ENCODE peak calls at places on chromosomes 12 and 14, in ten cellular contexts. N is psoas muscle; U is mammary epithelial cell; E is H9; Q is CD8-positive, alpha-beta T cell; T is thyroid gland; P is CD8-positive, alpha-beta memory T cell; H is WERI-Rb-1; Z is heart left ventricle; R is cardiac muscle cell. O is an unnamed sample.

GRCh38 chr12:123131879-123132402 is 18.9 kb downstream of the PITPNM2 start:
- DNase-seq in H (no peak), P (peak), Z (no peak), R (no peak), N (peak), E (no peak), T (peak), U (peak), Q (peak), O (no peak)

GRCh38 chr12:89919241-89919906 is 210.7 kb upstream of the ATP2B1 start:
- DNase-seq in N (peak), U (no peak), Q (no peak), E (no peak), T (no peak), R (no peak), P (no peak), H (no peak), Z (no peak), O (no peak)

GRCh38 chr14:34554540-34555250 is 15.2 kb upstream of the EAPP start:
- DNase-seq in R (no peak), P (no peak), U (peak), T (peak), H (peak), Q (no peak), E (no peak), N (no peak), Z (no peak), O (peak)

GRCh38 chr12:3195337-3195736 is 118.2 kb downstream of the TSPAN9 start:
- DNase-seq in T (no peak), N (no peak), H (no peak), U (no peak), E (no peak), Q (no peak), R (no peak), Z (no peak), P (no peak), O (no peak)

GRCh38 chr14:75088566-75089373 is 19.3 kb downstream of the ZC2HC1C start:
- DNase-seq in R (peak), U (peak), T (peak), P (peak), H (peak), E (peak), Z (peak), Q (no peak), N (no peak), O (peak)

GRCh38 chr12:94271351-94271750 is 123.0 kb downstream of the PLXNC1 start:
- DNase-seq in Z (no peak), T (no peak), E (no peak), U (no peak), P (no peak), Q (no peak), R (no peak), N (no peak), H (no peak), O (no peak)

GRCh38 chr12:25833657-25834056 is 124.8 kb upstream of the RASSF8 start:
- DNase-seq in E (no peak), U (no peak), Q (no peak), R (no peak), N (no peak), P (no peak), T (no peak), H (no peak), Z (no peak), O (no peak)

GRCh38 chr12:10211101-10211974 is 1.3 kb upstream of the GABARAPL1 start:
- DNase-seq in N (no peak), Q (no peak), U (no peak), R (no peak), H (no peak), Z (peak), E (no peak), P (no peak), T (peak), O (no peak)

GRCh38 chr12:53450936-53451335 is 966 bp upstream of the PCBP2 start:
- DNase-seq in Q (no peak), H (no peak), T (no peak), U (no peak), R (no peak), N (no peak), Z (no peak), E (no peak), P (no peak), O (no peak)

GRCh38 chr12:80269953-80270552 is 170.7 kb downstream of the OTOGL start:
- DNase-seq in T (no peak), U (peak), Q (no peak), E (no peak), R (peak), Z (peak), H (no peak), N (no peak), P (no peak), O (peak)

GRCh38 chr12:117033382-117034045 is 65.7 kb downstream of the TESC start:
- DNase-seq in U (no peak), P (no peak), Q (no peak), Z (no peak), T (peak), R (peak), N (no peak), H (peak), E (no peak), O (no peak)

GRCh38 chr12:93784339-93785086 is 107.3 kb downstream of the CRADD start:
- DNase-seq in P (peak), T (peak), N (peak), R (peak), U (peak), E (no peak), H (peak), Z (peak), Q (peak), O (peak)

GRCh38 chr12:92068441-92068840 is 77.2 kb downstream of the BTG1 start:
- DNase-seq in Z (no peak), T (no peak), P (no peak), E (no peak), Q (no peak), H (no peak), R (no peak), N (no peak), U (no peak), O (no peak)

GRCh38 chr14:76666746-76667145 is 94.5 kb upstream of the VASH1 start:
- DNase-seq in Z (no peak), N (no peak), R (no peak), H (no peak), E (no peak), U (no peak), P (no peak), Q (no peak), T (no peak), O (no peak)

GRCh38 chr12:82412246-82412645 is 53.9 kb downstream of the METTL25 start:
- DNase-seq in H (no peak), N (no peak), Z (no peak), Q (no peak), T (no peak), P (no peak), R (no peak), E (no peak), U (peak), O (no peak)

GRCh38 chr14:91985008-91985407 is 37.5 kb upstream of the FBLN5 start:
- DNase-seq in H (no peak), E (no peak), Z (no peak), R (no peak), Q (no peak), U (peak), P (no peak), N (no peak), T (no peak), O (no peak)

GRCh38 chr14:58635041-58635440 is 2.7 kb upstream of the DACT1 start:
- DNase-seq in E (no peak), Q (no peak), H (no peak), P (no peak), T (no peak), Z (no peak), U (no peak), N (no peak), R (no peak), O (no peak)

GRCh38 chr14:97021001-97021400 is 223.8 kb downstream of the VRK1 start:
- DNase-seq in E (peak), N (no peak), P (no peak), Z (no peak), R (no peak), U (no peak), T (no peak), H (no peak), Q (no peak), O (no peak)

GRCh38 chr14:100526632-100527031 is 60.6 kb downstream of the BEGAIN start:
- DNase-seq in Z (no peak), Q (no peak), U (no peak), H (peak), R (no peak), P (no peak), N (no peak), T (no peak), E (no peak), O (no peak)

GRCh38 chr12:93982847-93983315 is 165.5 kb upstream of the PLXNC1 start:
- DNase-seq in Q (no peak), H (peak), U (peak), P (no peak), T (peak), N (no peak), Z (no peak), R (no peak), E (no peak), O (peak)

GRCh38 chr14:34470319-34470718 is 8.3 kb upstream of the SPTSSA start:
- DNase-seq in H (no peak), N (no peak), P (no peak), U (no peak), R (no peak), E (no peak), Q (no peak), Z (no peak), T (no peak), O (no peak)

GRCh38 chr12:117695956-117696355 is 272.8 kb downstream of the KSR2 start:
- DNase-seq in H (no peak), T (no peak), N (no peak), Z (no peak), P (no peak), U (no peak), E (no peak), Q (no peak), R (no peak), O (no peak)

GRCh38 chr12:124397807-124398577 is 103.1 kb downstream of the RFLNA start:
- DNase-seq in U (no peak), T (no peak), P (no peak), Z (no peak), E (no peak), N (peak), R (no peak), Q (no peak), H (no peak), O (no peak)

GRCh38 chr12:27762757-27763156 is 17.3 kb upstream of the KLHL42 start:
- DNase-seq in U (no peak), Z (no peak), T (no peak), H (no peak), R (no peak), N (no peak), Q (no peak), E (no peak), P (no peak), O (no peak)

GRCh38 chr12:93673084-93673483 is 4.1 kb upstream of the CRADD start:
- DNase-seq in E (no peak), N (no peak), T (no peak), P (no peak), Z (no peak), R (no peak), Q (no peak), H (no peak), U (no peak), O (no peak)

GRCh38 chr12:78392918-78393317 is 471.7 kb upstream of the SYT1 start:
- DNase-seq in T (no peak), H (no peak), U (peak), N (no peak), Q (no peak), E (no peak), P (no peak), R (no peak), Z (no peak), O (peak)

GRCh38 chr14:50038398-50039119 is 77.8 kb downstream of the VCPKMT start:
- DNase-seq in N (no peak), E (no peak), P (no peak), H (no peak), Q (no peak), Z (no peak), T (no peak), U (peak), R (peak), O (peak)

GRCh38 chr12:2076196-2076570 is 23.4 kb downstream of the CACNA1C start:
- DNase-seq in N (no peak), U (no peak), R (no peak), Q (no peak), P (no peak), H (no peak), T (no peak), E (no peak), Z (no peak), O (no peak)
- H3K27ac ChIP-seq in N (peak), U (no peak), R (peak), Q (no peak), P (no peak), H (no peak), T (no peak), E (no peak), Z (peak), O (no peak)

GRCh38 chr14:70658899-70659298 is 17.2 kb downstream of the TTC9 start:
- DNase-seq in H (no peak), U (no peak), T (no peak), E (no peak), R (no peak), Z (no peak), Q (no peak), N (no peak), P (peak), O (no peak)
- H3K27ac ChIP-seq in H (no peak), U (no peak), T (no peak), E (no peak), R (no peak), Z (no peak), Q (peak), N (no peak), P (no peak), O (no peak)

GRCh38 chr12:131114942-131115584 is 161.4 kb downstream of the ADGRD1 start:
- DNase-seq in U (no peak), P (no peak), E (no peak), H (no peak), N (peak), R (no peak), Q (no peak), Z (no peak), T (no peak), O (peak)

GRCh38 chr12:131113562-131113961 is 159.9 kb downstream of the ADGRD1 start:
- DNase-seq in U (no peak), P (no peak), H (no peak), Z (no peak), E (no peak), N (peak), R (no peak), Q (no peak), T (peak), O (no peak)

GRCh38 chr12:131115766-131116165 is 162.1 kb downstream of the ADGRD1 start:
- DNase-seq in T (no peak), P (no peak), R (no peak), Z (no peak), E (no peak), H (no peak), N (no peak), Q (no peak), U (no peak), O (no peak)

GRCh38 chr12:131112690-131113290 is 159.1 kb downstream of the ADGRD1 start:
- DNase-seq in T (peak), E (no peak), N (peak), R (no peak), P (no peak), Z (no peak), H (no peak), Q (no peak), U (no peak), O (peak)

DNA sequence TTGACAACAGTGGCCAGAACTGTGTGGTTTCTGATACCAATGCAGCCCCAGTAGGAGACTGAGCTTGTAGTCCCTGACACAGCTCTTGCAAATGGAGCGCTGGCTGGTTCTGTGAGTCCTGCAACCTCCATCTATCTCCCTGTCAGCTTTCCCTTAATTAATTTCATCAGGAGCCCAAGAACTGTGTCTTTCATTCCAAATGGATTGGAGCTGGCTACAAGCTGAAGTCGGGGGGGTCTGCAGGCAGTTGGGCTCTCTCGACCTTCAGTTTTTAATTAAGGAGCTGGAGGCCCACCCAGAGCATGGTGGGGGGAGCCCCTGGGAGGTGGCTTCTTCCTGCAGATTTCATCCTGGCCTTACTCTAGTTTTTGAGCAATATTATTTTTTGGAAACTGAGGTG is 160.6 kb downstream of the ADGRD1 start:
- DNase-seq in R (no peak), P (no peak), U (no peak), N (no peak), H (no peak), E (no peak), Z (no peak), Q (no peak), T (no peak), O (no peak)
- H3K27ac ChIP-seq in R (no peak), P (no peak), U (no peak), N (no peak), H (no peak), E (no peak), Z (no peak), Q (no peak), T (peak), O (peak)

GRCh38 chr12:15535287-15535895 is 213.1 kb downstream of the PTPRO start:
- DNase-seq in E (no peak), N (no peak), P (no peak), T (no peak), U (no peak), R (no peak), H (no peak), Z (no peak), Q (no peak), O (no peak)
- H3K27ac ChIP-seq in E (no peak), N (no peak), P (no peak), T (no peak), U (no peak), R (no peak), H (peak), Z (peak), Q (no peak), O (no peak)

GRCh38 chr12:106123110-106123509 is 15.6 kb downstream of the NUAK1 start:
- DNase-seq in Z (no peak), E (no peak), Q (no peak), T (no peak), R (no peak), P (no peak), H (no peak), U (no peak), N (no peak), O (no peak)
- H3K27ac ChIP-seq in Z (peak), E (no peak), Q (no peak), T (no peak), R (no peak), P (no peak), H (no peak), U (no peak), N (peak), O (peak)

GRCh38 chr12:31491819-31492598 is 98.9 kb downstream of the DENND5B start:
- DNase-seq in Z (no peak), T (no peak), Q (no peak), N (no peak), R (no peak), H (no peak), E (no peak), P (no peak), U (peak), O (peak)

GRCh38 chr12:31494455-31494854 is 96.5 kb downstream of the DENND5B start:
- DNase-seq in N (no peak), U (no peak), R (no peak), Z (no peak), Q (no peak), T (no peak), H (no peak), P (no peak), E (no peak), O (no peak)

GRCh38 chr12:31496257-31496656 is 94.7 kb downstream of the DENND5B start:
- DNase-seq in R (no peak), E (no peak), P (no peak), H (no peak), T (no peak), Z (no peak), Q (no peak), U (no peak), N (no peak), O (peak)

GRCh38 chr12:31491395-31491794 is 99.5 kb downstream of the DENND5B start:
- DNase-seq in Q (no peak), U (no peak), R (no peak), N (no peak), P (no peak), T (no peak), E (no peak), Z (no peak), H (no peak), O (no peak)

GRCh38 chr12:31492599-31493196 is 98.2 kb downstream of the DENND5B start:
- DNase-seq in E (no peak), H (no peak), N (no peak), Q (no peak), Z (no peak), R (no peak), U (no peak), T (no peak), P (no peak), O (no peak)
- H3K27ac ChIP-seq in E (no peak), H (no peak), N (no peak), Q (no peak), Z (no peak), R (peak), U (peak), T (no peak), P (no peak), O (peak)

GRCh38 chr14:69570836-69571330 is 3.8 kb downstream of the CCDC177 start:
- DNase-seq in Z (no peak), Q (no peak), H (no peak), T (no peak), U (no peak), N (no peak), R (no peak), E (no peak), P (no peak), O (no peak)
- H3K27ac ChIP-seq in Z (no peak), Q (no peak), H (no peak), T (no peak), U (no peak), N (no peak), R (no peak), E (no peak), P (no peak), O (no peak)

GRCh38 chr14:104982548-104983230 is 2.9 kb upstream of the CLBA1 start:
- DNase-seq in Z (no peak), Q (no peak), U (peak), T (no peak), R (no peak), E (no peak), N (no peak), H (no peak), P (no peak), O (peak)
- H3K27ac ChIP-seq in Z (no peak), Q (no peak), U (no peak), T (no peak), R (no peak), E (no peak), N (no peak), H (no peak), P (no peak), O (no peak)

GRCh38 chr14:24438198-24439095 is 4.1 kb downstream of the SDR39U1 start:
- DNase-seq in Z (no peak), E (no peak), Q (no peak), H (no peak), U (no peak), N (no peak), T (no peak), R (no peak), P (no peak), O (no peak)
- H3K27ac ChIP-seq in Z (no peak), E (no peak), Q (no peak), H (peak), U (no peak), N (no peak), T (no peak), R (no peak), P (no peak), O (no peak)

GRCh38 chr14:95059126-95059525 is 98.2 kb downstream of the DICER1 start:
- DNase-seq in E (no peak), R (no peak), H (no peak), Q (no peak), U (no peak), T (no peak), P (no peak), N (no peak), Z (no peak), O (no peak)
- H3K27ac ChIP-seq in E (no peak), R (no peak), H (no peak), Q (no peak), U (no peak), T (no peak), P (no peak), N (no peak), Z (no peak), O (no peak)

O was measured in SJSA1.